ENCODE peak calls at places on chromosomes 3 and 15, in ten cellular contexts. One of them, this sample, is unnamed. For H3K4me1, the result is how much of the 10 kb centered on the place peaks cover.

GRCh38 chr3:192079098-192079497 is 618.1 kb downstream of the PYDC2 start:
- DNase-seq in IMR-90: no peak
- DNase-seq in Peyer's patch: no peak
- DNase-seq in lung: no peak
- DNase-seq in CD8-positive, alpha-beta T cell: no peak
- DNase-seq in psoas muscle: no peak
- DNase-seq in heart right ventricle: no peak
- DNase-seq in PC-9: no peak
- DNase-seq in DND-41: no peak
- DNase-seq in upper lobe of right lung: no peak
- DNase-seq in this sample: no peak

GRCh38 chr15:40330368-40330836 is 6.9 kb downstream of the INAFM2 start:
- DNase-seq in IMR-90: peak
- DNase-seq in Peyer's patch: no peak
- DNase-seq in lung: peak
- DNase-seq in CD8-positive, alpha-beta T cell: no peak
- DNase-seq in psoas muscle: no peak
- DNase-seq in heart right ventricle: peak
- DNase-seq in PC-9: no peak
- DNase-seq in DND-41: no peak
- DNase-seq in upper lobe of right lung: peak
- DNase-seq in this sample: no peak

GRCh38 chr15:62756995-62757360 is 285.6 kb upstream of the TPM1 start:
- DNase-seq in IMR-90: no peak
- DNase-seq in Peyer's patch: no peak
- DNase-seq in lung: no peak
- DNase-seq in CD8-positive, alpha-beta T cell: no peak
- DNase-seq in psoas muscle: no peak
- DNase-seq in heart right ventricle: no peak
- DNase-seq in PC-9: no peak
- DNase-seq in DND-41: no peak
- DNase-seq in upper lobe of right lung: no peak
- DNase-seq in this sample: no peak

GRCh38 chr3:102449930-102450329 is 15.1 kb downstream of the ZPLD1 start:
- DNase-seq in IMR-90: no peak
- DNase-seq in Peyer's patch: no peak
- DNase-seq in lung: no peak
- DNase-seq in CD8-positive, alpha-beta T cell: no peak
- DNase-seq in psoas muscle: no peak
- DNase-seq in heart right ventricle: no peak
- DNase-seq in PC-9: no peak
- DNase-seq in DND-41: no peak
- DNase-seq in upper lobe of right lung: no peak
- DNase-seq in this sample: no peak

GRCh38 chr3:152399374-152399773 is 130.6 kb downstream of the MBNL1 start:
- DNase-seq in IMR-90: peak
- DNase-seq in Peyer's patch: no peak
- DNase-seq in lung: no peak
- DNase-seq in CD8-positive, alpha-beta T cell: no peak
- DNase-seq in psoas muscle: no peak
- DNase-seq in heart right ventricle: no peak
- DNase-seq in PC-9: peak
- DNase-seq in DND-41: no peak
- DNase-seq in upper lobe of right lung: no peak
- DNase-seq in this sample: peak

GRCh38 chr3:156705761-156706631 is 31.6 kb downstream of the TIPARP start:
- DNase-seq in IMR-90: peak
- DNase-seq in Peyer's patch: no peak
- DNase-seq in lung: no peak
- DNase-seq in CD8-positive, alpha-beta T cell: no peak
- DNase-seq in psoas muscle: no peak
- DNase-seq in heart right ventricle: no peak
- DNase-seq in PC-9: peak
- DNase-seq in DND-41: no peak
- DNase-seq in upper lobe of right lung: no peak
- DNase-seq in this sample: no peak

GRCh38 chr3:123773681-123774431 is 110.3 kb downstream of the MYLK start:
- DNase-seq in IMR-90: peak
- DNase-seq in Peyer's patch: no peak
- DNase-seq in lung: peak
- DNase-seq in CD8-positive, alpha-beta T cell: no peak
- DNase-seq in psoas muscle: no peak
- DNase-seq in heart right ventricle: no peak
- DNase-seq in PC-9: no peak
- DNase-seq in DND-41: no peak
- DNase-seq in upper lobe of right lung: no peak
- DNase-seq in this sample: no peak

GRCh38 chr3:120587326-120587840 is 8.8 kb upstream of the NDUFB4 start:
- DNase-seq in IMR-90: no peak
- DNase-seq in Peyer's patch: no peak
- DNase-seq in lung: no peak
- DNase-seq in CD8-positive, alpha-beta T cell: no peak
- DNase-seq in psoas muscle: no peak
- DNase-seq in heart right ventricle: no peak
- DNase-seq in PC-9: no peak
- DNase-seq in DND-41: no peak
- DNase-seq in upper lobe of right lung: no peak
- DNase-seq in this sample: no peak

GRCh38 chr3:177329854-177330253 is 132.6 kb upstream of the TBL1XR1 start:
- DNase-seq in IMR-90: no peak
- DNase-seq in Peyer's patch: no peak
- DNase-seq in lung: peak
- DNase-seq in CD8-positive, alpha-beta T cell: no peak
- DNase-seq in psoas muscle: no peak
- DNase-seq in heart right ventricle: no peak
- DNase-seq in PC-9: no peak
- DNase-seq in DND-41: no peak
- DNase-seq in upper lobe of right lung: no peak
- DNase-seq in this sample: no peak

GRCh38 chr3:42831321-42831713 is 22.1 kb downstream of the ACKR2 start:
- DNase-seq in IMR-90: peak
- DNase-seq in Peyer's patch: peak
- DNase-seq in lung: peak
- DNase-seq in CD8-positive, alpha-beta T cell: peak
- DNase-seq in psoas muscle: peak
- DNase-seq in heart right ventricle: peak
- DNase-seq in PC-9: no peak
- DNase-seq in DND-41: peak
- DNase-seq in upper lobe of right lung: peak
- DNase-seq in this sample: peak

GRCh38 chr3:196518999-196519737 is 4.0 kb upstream of the SMCO1 start:
- DNase-seq in IMR-90: peak
- DNase-seq in Peyer's patch: no peak
- DNase-seq in lung: peak
- DNase-seq in CD8-positive, alpha-beta T cell: peak
- DNase-seq in psoas muscle: peak
- DNase-seq in heart right ventricle: peak
- DNase-seq in PC-9: peak
- DNase-seq in DND-41: peak
- DNase-seq in upper lobe of right lung: no peak
- DNase-seq in this sample: no peak

GRCh38 chr15:68054658-68055223 is 626 bp downstream of the PIAS1 start:
- DNase-seq in IMR-90: peak
- DNase-seq in Peyer's patch: peak
- DNase-seq in lung: peak
- DNase-seq in CD8-positive, alpha-beta T cell: peak
- DNase-seq in psoas muscle: peak
- DNase-seq in heart right ventricle: peak
- DNase-seq in PC-9: no peak
- DNase-seq in DND-41: peak
- DNase-seq in upper lobe of right lung: peak
- DNase-seq in this sample: peak

GRCh38 chr15:83064859-83065258 is 2.2 kb downstream of the BTBD1 start:
- DNase-seq in IMR-90: peak
- DNase-seq in Peyer's patch: no peak
- DNase-seq in lung: no peak
- DNase-seq in CD8-positive, alpha-beta T cell: no peak
- DNase-seq in psoas muscle: no peak
- DNase-seq in heart right ventricle: no peak
- DNase-seq in PC-9: no peak
- DNase-seq in DND-41: no peak
- DNase-seq in upper lobe of right lung: no peak
- DNase-seq in this sample: peak

GRCh38 chr3:65927576-65927975 is 111.1 kb downstream of the MAGI1 start:
- DNase-seq in IMR-90: peak
- DNase-seq in Peyer's patch: no peak
- DNase-seq in lung: no peak
- DNase-seq in CD8-positive, alpha-beta T cell: no peak
- DNase-seq in psoas muscle: no peak
- DNase-seq in heart right ventricle: no peak
- DNase-seq in PC-9: peak
- DNase-seq in DND-41: no peak
- DNase-seq in upper lobe of right lung: no peak
- DNase-seq in this sample: no peak

GRCh38 chr3:172065967-172066762 is 26.8 kb downstream of the FNDC3B start:
- DNase-seq in IMR-90: peak
- DNase-seq in Peyer's patch: no peak
- DNase-seq in lung: no peak
- DNase-seq in CD8-positive, alpha-beta T cell: no peak
- DNase-seq in psoas muscle: no peak
- DNase-seq in heart right ventricle: no peak
- DNase-seq in PC-9: no peak
- DNase-seq in DND-41: no peak
- DNase-seq in upper lobe of right lung: no peak
- DNase-seq in this sample: no peak
- H3K4me1 ChIP-seq in IMR-90: under half
- H3K4me1 ChIP-seq in Peyer's patch: under half
- H3K4me1 ChIP-seq in lung: under half
- H3K4me1 ChIP-seq in CD8-positive, alpha-beta T cell: under half
- H3K4me1 ChIP-seq in psoas muscle: half or more
- H3K4me1 ChIP-seq in heart right ventricle: half or more
- H3K4me1 ChIP-seq in PC-9: under half
- H3K4me1 ChIP-seq in DND-41: under half
- H3K4me1 ChIP-seq in upper lobe of right lung: half or more
- H3K4me1 ChIP-seq in this sample: under half

DNA sequence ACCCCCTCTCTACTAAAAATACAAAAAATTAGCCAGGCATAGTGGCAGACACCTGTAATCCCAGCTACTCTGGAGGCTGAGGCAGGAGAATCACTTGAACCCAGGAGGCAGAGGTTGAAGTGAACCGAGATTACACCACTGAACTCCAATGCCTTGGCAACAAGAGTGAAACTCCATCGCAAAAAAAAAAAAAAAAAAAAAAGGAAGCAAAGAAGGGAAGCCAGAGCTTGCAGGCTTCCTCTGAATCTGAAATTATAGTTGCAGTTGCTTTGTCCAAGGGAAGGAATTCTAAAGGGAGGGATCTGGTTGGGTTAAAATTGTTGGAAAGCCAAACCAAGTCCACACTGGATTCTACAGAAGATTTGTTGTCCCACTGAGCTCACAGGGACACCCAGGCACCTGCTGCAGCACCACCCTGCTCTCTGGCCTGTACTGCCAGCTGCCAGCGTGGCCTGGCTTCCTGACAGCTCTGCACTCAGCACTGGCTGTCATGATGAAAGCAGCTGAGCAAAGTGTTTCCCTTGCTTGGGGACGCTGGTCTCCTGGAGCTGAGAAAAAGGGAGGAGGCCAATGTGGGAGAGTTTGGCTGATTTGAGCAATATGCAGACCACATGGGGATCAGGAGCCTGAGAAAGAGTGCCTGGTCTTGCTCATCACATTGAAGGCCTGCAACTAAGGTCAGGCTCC is 88.8 kb upstream of the HES1 start:
- DNase-seq in IMR-90: no peak
- DNase-seq in Peyer's patch: peak
- DNase-seq in lung: peak
- DNase-seq in CD8-positive, alpha-beta T cell: no peak
- DNase-seq in psoas muscle: peak
- DNase-seq in heart right ventricle: peak
- DNase-seq in PC-9: no peak
- DNase-seq in DND-41: peak
- DNase-seq in upper lobe of right lung: peak
- DNase-seq in this sample: no peak
- H3K27ac ChIP-seq in IMR-90: no peak
- H3K27ac ChIP-seq in Peyer's patch: peak
- H3K27ac ChIP-seq in lung: no peak
- H3K27ac ChIP-seq in CD8-positive, alpha-beta T cell: no peak
- H3K27ac ChIP-seq in psoas muscle: peak
- H3K27ac ChIP-seq in heart right ventricle: no peak
- H3K27ac ChIP-seq in PC-9: no peak
- H3K27ac ChIP-seq in DND-41: no peak
- H3K27ac ChIP-seq in upper lobe of right lung: no peak
- H3K27ac ChIP-seq in this sample: no peak

DNA sequence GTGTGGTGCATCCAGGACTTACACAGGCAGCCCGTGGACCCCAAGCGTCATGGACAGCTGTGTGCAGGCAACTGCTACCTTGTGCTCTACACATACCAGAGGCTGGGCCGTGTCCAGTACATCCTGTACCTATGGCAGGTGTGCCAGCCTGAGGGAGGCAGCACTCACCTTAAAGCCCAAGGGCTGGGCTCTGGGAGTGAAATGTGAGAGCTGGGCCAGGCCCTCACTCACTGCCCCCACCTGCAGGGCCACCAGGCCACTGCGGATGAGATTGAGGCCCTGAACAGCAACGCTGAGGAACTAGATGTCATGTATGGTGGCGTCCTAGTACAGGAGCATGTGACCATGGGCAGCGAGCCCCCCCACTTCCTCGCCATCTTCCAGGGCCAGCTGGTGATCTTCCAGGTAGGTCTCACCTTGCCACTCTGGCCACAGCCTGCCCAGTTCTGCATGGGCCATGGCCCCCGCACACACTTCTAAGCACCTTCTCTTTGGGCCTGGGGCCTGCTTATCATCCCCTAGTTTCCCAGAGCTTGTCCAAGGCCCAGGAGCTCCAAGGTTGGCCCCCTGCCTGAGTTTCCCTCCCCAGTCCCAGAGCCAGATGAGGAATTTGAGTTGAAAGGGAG is 11.0 kb downstream of the VILL start:
- DNase-seq in IMR-90: no peak
- DNase-seq in Peyer's patch: peak
- DNase-seq in lung: no peak
- DNase-seq in CD8-positive, alpha-beta T cell: no peak
- DNase-seq in psoas muscle: peak
- DNase-seq in heart right ventricle: no peak
- DNase-seq in PC-9: no peak
- DNase-seq in DND-41: no peak
- DNase-seq in upper lobe of right lung: peak
- DNase-seq in this sample: no peak
- TF ChIP-seq CTCF in IMR-90: peak
- TF ChIP-seq CTCF in Peyer's patch: no peak
- TF ChIP-seq CTCF in lung: no peak
- TF ChIP-seq CTCF in CD8-positive, alpha-beta T cell: no peak
- TF ChIP-seq CTCF in psoas muscle: no peak
- TF ChIP-seq CTCF in heart right ventricle: no peak
- TF ChIP-seq CTCF in PC-9: peak
- TF ChIP-seq CTCF in DND-41: peak
- TF ChIP-seq CTCF in upper lobe of right lung: peak
- TF ChIP-seq CTCF in this sample: peak

GRCh38 chr3:61702453-61702852 is 141.1 kb downstream of the PTPRG start:
- DNase-seq in IMR-90: no peak
- DNase-seq in Peyer's patch: no peak
- DNase-seq in lung: no peak
- DNase-seq in CD8-positive, alpha-beta T cell: no peak
- DNase-seq in psoas muscle: no peak
- DNase-seq in heart right ventricle: no peak
- DNase-seq in PC-9: no peak
- DNase-seq in DND-41: no peak
- DNase-seq in upper lobe of right lung: no peak
- DNase-seq in this sample: peak

GRCh38 chr3:61704807-61705206 is 143.4 kb downstream of the PTPRG start:
- DNase-seq in IMR-90: no peak
- DNase-seq in Peyer's patch: no peak
- DNase-seq in lung: no peak
- DNase-seq in CD8-positive, alpha-beta T cell: no peak
- DNase-seq in psoas muscle: no peak
- DNase-seq in heart right ventricle: no peak
- DNase-seq in PC-9: no peak
- DNase-seq in DND-41: no peak
- DNase-seq in upper lobe of right lung: no peak
- DNase-seq in this sample: peak

GRCh38 chr3:61707492-61707891 is 146.1 kb downstream of the PTPRG start:
- DNase-seq in IMR-90: no peak
- DNase-seq in Peyer's patch: no peak
- DNase-seq in lung: no peak
- DNase-seq in CD8-positive, alpha-beta T cell: no peak
- DNase-seq in psoas muscle: no peak
- DNase-seq in heart right ventricle: no peak
- DNase-seq in PC-9: no peak
- DNase-seq in DND-41: no peak
- DNase-seq in upper lobe of right lung: no peak
- DNase-seq in this sample: no peak
- H3K4me1 ChIP-seq in IMR-90: under half
- H3K4me1 ChIP-seq in Peyer's patch: under half
- H3K4me1 ChIP-seq in lung: under half
- H3K4me1 ChIP-seq in CD8-positive, alpha-beta T cell: under half
- H3K4me1 ChIP-seq in psoas muscle: under half
- H3K4me1 ChIP-seq in heart right ventricle: under half
- H3K4me1 ChIP-seq in PC-9: under half
- H3K4me1 ChIP-seq in DND-41: under half
- H3K4me1 ChIP-seq in upper lobe of right lung: under half
- H3K4me1 ChIP-seq in this sample: under half

This sample was measured in foreskin keratinocyte.